ENCODE peak calls at places on chromosomes 12 and 14, in six cellular contexts. One of them, this sample, is unnamed.

GRCh38 chr14:91153360-91153759 is 39.5 kb downstream of the DGLUCY start:
- DNase-seq in fibroblast of pulmonary artery: no peak
- DNase-seq in RWPE1: no peak
- DNase-seq in coronary artery: no peak
- DNase-seq in D721Med: no peak
- DNase-seq in AG04450: no peak
- DNase-seq in this sample: no peak

GRCh38 chr12:31641509-31642090 is 17.9 kb upstream of the ETFBKMT start:
- DNase-seq in fibroblast of pulmonary artery: no peak
- DNase-seq in RWPE1: no peak
- DNase-seq in coronary artery: no peak
- DNase-seq in D721Med: no peak
- DNase-seq in AG04450: no peak
- DNase-seq in this sample: no peak

GRCh38 chr12:15350643-15351042 is 28.3 kb downstream of the PTPRO start:
- DNase-seq in fibroblast of pulmonary artery: no peak
- DNase-seq in RWPE1: no peak
- DNase-seq in coronary artery: no peak
- DNase-seq in D721Med: no peak
- DNase-seq in AG04450: no peak
- DNase-seq in this sample: peak

GRCh38 chr12:3161861-3162260 is 84.7 kb downstream of the TSPAN9 start:
- DNase-seq in fibroblast of pulmonary artery: no peak
- DNase-seq in RWPE1: no peak
- DNase-seq in coronary artery: no peak
- DNase-seq in D721Med: no peak
- DNase-seq in AG04450: no peak
- DNase-seq in this sample: no peak

GRCh38 chr12:24177889-24178288 is 228.4 kb upstream of the SOX5 start:
- DNase-seq in fibroblast of pulmonary artery: no peak
- DNase-seq in RWPE1: no peak
- DNase-seq in coronary artery: no peak
- DNase-seq in D721Med: no peak
- DNase-seq in AG04450: no peak
- DNase-seq in this sample: no peak

GRCh38 chr12:47805417-47805816 is 14.3 kb downstream of the HDAC7 start:
- DNase-seq in fibroblast of pulmonary artery: peak
- DNase-seq in RWPE1: no peak
- DNase-seq in coronary artery: no peak
- DNase-seq in D721Med: no peak
- DNase-seq in AG04450: no peak
- DNase-seq in this sample: peak

GRCh38 chr12:123113038-123113437 is 37.9 kb downstream of the PITPNM2 start:
- DNase-seq in fibroblast of pulmonary artery: no peak
- DNase-seq in RWPE1: no peak
- DNase-seq in coronary artery: no peak
- DNase-seq in D721Med: no peak
- DNase-seq in AG04450: no peak
- DNase-seq in this sample: no peak

GRCh38 chr14:100306506-100307214 is 416 bp upstream of the SLC25A29 start:
- DNase-seq in fibroblast of pulmonary artery: peak
- DNase-seq in RWPE1: peak
- DNase-seq in coronary artery: peak
- DNase-seq in D721Med: peak
- DNase-seq in AG04450: no peak
- DNase-seq in this sample: peak

GRCh38 chr12:130436741-130437501 is 99.2 kb downstream of the PIWIL1 start:
- DNase-seq in fibroblast of pulmonary artery: no peak
- DNase-seq in RWPE1: no peak
- DNase-seq in coronary artery: no peak
- DNase-seq in D721Med: no peak
- DNase-seq in AG04450: no peak
- DNase-seq in this sample: no peak

GRCh38 chr14:69580009-69580577 is 5.4 kb upstream of the CCDC177 start:
- DNase-seq in fibroblast of pulmonary artery: peak
- DNase-seq in RWPE1: peak
- DNase-seq in coronary artery: peak
- DNase-seq in D721Med: no peak
- DNase-seq in AG04450: peak
- DNase-seq in this sample: peak

GRCh38 chr14:74527736-74528280 is 34.2 kb downstream of the ISCA2 start:
- DNase-seq in fibroblast of pulmonary artery: no peak
- DNase-seq in RWPE1: no peak
- DNase-seq in coronary artery: no peak
- DNase-seq in D721Med: no peak
- DNase-seq in AG04450: no peak
- DNase-seq in this sample: no peak

GRCh38 chr14:98906123-98906995 is 365.6 kb downstream of the BCL11B start:
- DNase-seq in fibroblast of pulmonary artery: no peak
- DNase-seq in RWPE1: peak
- DNase-seq in coronary artery: no peak
- DNase-seq in D721Med: no peak
- DNase-seq in AG04450: no peak
- DNase-seq in this sample: peak

GRCh38 chr14:34120185-34120977 is 169.5 kb upstream of the EGLN3 start:
- DNase-seq in fibroblast of pulmonary artery: no peak
- DNase-seq in RWPE1: no peak
- DNase-seq in coronary artery: no peak
- DNase-seq in D721Med: no peak
- DNase-seq in AG04450: no peak
- DNase-seq in this sample: peak

GRCh38 chr12:38507839-38508238 is 191.3 kb downstream of the ALG10B start:
- DNase-seq in fibroblast of pulmonary artery: no peak
- DNase-seq in RWPE1: no peak
- DNase-seq in coronary artery: no peak
- DNase-seq in D721Med: no peak
- DNase-seq in AG04450: no peak
- DNase-seq in this sample: no peak

GRCh38 chr14:32939254-32940065 is 781 bp downstream of the NPAS3 start:
- DNase-seq in fibroblast of pulmonary artery: peak
- DNase-seq in RWPE1: no peak
- DNase-seq in coronary artery: no peak
- DNase-seq in D721Med: no peak
- DNase-seq in AG04450: no peak
- DNase-seq in this sample: peak

GRCh38 chr14:26170885-26171284 is 426.9 kb downstream of the NOVA1 start:
- DNase-seq in fibroblast of pulmonary artery: no peak
- DNase-seq in RWPE1: no peak
- DNase-seq in coronary artery: no peak
- DNase-seq in D721Med: no peak
- DNase-seq in AG04450: no peak
- DNase-seq in this sample: no peak

GRCh38 chr12:113798552-113798951 is 167.6 kb downstream of the RBM19 start:
- DNase-seq in fibroblast of pulmonary artery: no peak
- DNase-seq in RWPE1: no peak
- DNase-seq in coronary artery: no peak
- DNase-seq in D721Med: no peak
- DNase-seq in AG04450: no peak
- DNase-seq in this sample: no peak

GRCh38 chr14:24389266-24389855 is 9.4 kb upstream of the NYNRIN start:
- DNase-seq in fibroblast of pulmonary artery: peak
- DNase-seq in RWPE1: no peak
- DNase-seq in coronary artery: no peak
- DNase-seq in D721Med: no peak
- DNase-seq in AG04450: no peak
- DNase-seq in this sample: peak

GRCh38 chr14:24395609-24396580 is 2.9 kb upstream of the NYNRIN start:
- DNase-seq in fibroblast of pulmonary artery: peak
- DNase-seq in RWPE1: no peak
- DNase-seq in coronary artery: no peak
- DNase-seq in D721Med: no peak
- DNase-seq in AG04450: no peak
- DNase-seq in this sample: no peak

GRCh38 chr14:24390696-24391468 is 7.9 kb upstream of the NYNRIN start:
- DNase-seq in fibroblast of pulmonary artery: no peak
- DNase-seq in RWPE1: no peak
- DNase-seq in coronary artery: no peak
- DNase-seq in D721Med: no peak
- DNase-seq in AG04450: no peak
- DNase-seq in this sample: peak

GRCh38 chr14:24394275-24394674 is 4.5 kb upstream of the NYNRIN start:
- DNase-seq in fibroblast of pulmonary artery: no peak
- DNase-seq in RWPE1: no peak
- DNase-seq in coronary artery: no peak
- DNase-seq in D721Med: no peak
- DNase-seq in AG04450: no peak
- DNase-seq in this sample: no peak

GRCh38 chr14:24392327-24393098 is 6.3 kb upstream of the NYNRIN start:
- DNase-seq in fibroblast of pulmonary artery: peak
- DNase-seq in RWPE1: peak
- DNase-seq in coronary artery: no peak
- DNase-seq in D721Med: no peak
- DNase-seq in AG04450: no peak
- DNase-seq in this sample: peak
- TF ChIP-seq CTCF in fibroblast of pulmonary artery: peak
- TF ChIP-seq CTCF in RWPE1: no peak
- TF ChIP-seq CTCF in coronary artery: no peak
- TF ChIP-seq CTCF in D721Med: no peak
- TF ChIP-seq CTCF in AG04450: peak
- TF ChIP-seq CTCF in this sample: peak

DNA sequence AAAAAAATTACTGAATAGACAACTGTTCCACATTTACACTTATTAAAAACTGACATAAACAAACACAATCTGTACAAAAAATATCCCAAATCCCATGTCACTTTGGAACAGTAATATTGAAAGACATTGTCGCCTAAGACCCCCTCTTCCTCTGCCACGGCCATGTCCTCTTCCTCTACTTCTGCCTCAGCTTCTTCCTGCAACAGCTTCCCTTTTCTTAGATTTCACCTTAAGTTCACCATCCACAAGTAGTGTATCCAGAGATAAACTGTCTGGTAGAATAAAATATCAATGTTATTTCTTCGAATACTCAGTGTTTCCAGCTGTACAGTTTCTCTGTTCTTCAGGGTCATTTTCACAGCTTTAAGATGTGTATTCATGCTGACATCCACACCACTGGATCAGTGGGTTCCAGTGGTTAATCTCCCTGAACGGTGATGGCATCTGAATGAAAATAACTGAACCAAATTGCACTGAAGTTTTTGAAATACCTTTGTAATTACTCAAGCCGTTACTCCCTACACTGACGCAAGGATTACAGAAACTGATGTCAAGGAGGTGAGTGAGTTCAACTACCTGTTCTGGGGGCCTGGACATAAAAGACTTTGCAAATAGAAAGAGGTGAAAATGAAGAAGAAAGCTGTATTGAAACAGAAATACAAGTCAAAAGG is 208.5 kb downstream of the C12orf50 start:
- DNase-seq in fibroblast of pulmonary artery: peak
- DNase-seq in RWPE1: peak
- DNase-seq in coronary artery: no peak
- DNase-seq in D721Med: no peak
- DNase-seq in AG04450: peak
- DNase-seq in this sample: peak
- TF ChIP-seq CTCF in fibroblast of pulmonary artery: no peak
- TF ChIP-seq CTCF in RWPE1: no peak
- TF ChIP-seq CTCF in coronary artery: no peak
- TF ChIP-seq CTCF in D721Med: no peak
- TF ChIP-seq CTCF in AG04450: no peak
- TF ChIP-seq CTCF in this sample: no peak

DNA sequence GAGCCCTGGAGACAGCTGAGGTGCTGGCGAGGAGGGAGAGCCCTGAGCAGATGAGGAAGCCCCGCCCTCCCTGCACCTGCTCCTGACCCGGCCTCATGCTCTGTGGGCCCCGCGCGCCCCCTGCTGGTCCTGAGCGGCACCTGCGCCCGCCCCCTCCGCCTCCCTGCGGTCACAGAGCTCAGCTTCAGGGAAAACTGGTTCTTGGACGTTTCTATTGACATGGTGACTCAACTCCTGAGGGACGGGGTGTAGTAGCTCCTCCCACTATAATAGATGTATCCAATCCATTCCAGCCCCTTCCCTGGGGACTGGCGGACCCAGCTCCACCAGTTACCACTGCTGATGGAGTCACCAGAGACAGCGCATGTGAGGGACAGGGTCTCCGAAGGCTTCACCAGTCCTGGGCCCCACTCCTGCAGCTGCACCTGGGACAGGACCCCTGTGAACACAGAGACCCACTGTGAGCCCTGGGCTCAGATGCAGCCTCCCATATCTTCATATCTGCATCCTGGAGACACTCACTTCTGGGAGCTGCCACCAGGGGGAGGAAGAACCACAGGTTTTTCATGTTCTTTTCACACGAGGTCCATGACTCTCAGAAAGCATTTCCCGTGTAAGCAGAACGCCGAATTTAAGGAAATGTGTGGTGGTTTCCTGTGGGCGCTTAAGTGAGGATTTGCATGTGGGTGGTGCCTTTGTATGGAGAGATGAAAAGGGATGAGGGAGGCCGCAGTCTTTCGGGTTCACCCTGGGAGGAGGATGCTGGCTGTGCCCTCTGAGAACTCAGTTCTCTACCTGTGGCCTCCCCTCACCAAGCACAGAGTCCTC is 1346.5 kb downstream of the TMEM121 start:
- DNase-seq in fibroblast of pulmonary artery: no peak
- DNase-seq in RWPE1: peak
- DNase-seq in coronary artery: no peak
- DNase-seq in D721Med: no peak
- DNase-seq in AG04450: no peak
- DNase-seq in this sample: peak
- TF ChIP-seq CTCF in fibroblast of pulmonary artery: peak
- TF ChIP-seq CTCF in RWPE1: peak
- TF ChIP-seq CTCF in coronary artery: no peak
- TF ChIP-seq CTCF in D721Med: peak
- TF ChIP-seq CTCF in AG04450: peak
- TF ChIP-seq CTCF in this sample: peak

GRCh38 chr12:9064201-9064814 is 51.4 kb downstream of the A2M start:
- DNase-seq in fibroblast of pulmonary artery: peak
- DNase-seq in RWPE1: peak
- DNase-seq in coronary artery: peak
- DNase-seq in D721Med: no peak
- DNase-seq in AG04450: no peak
- DNase-seq in this sample: peak
- TF ChIP-seq CTCF in fibroblast of pulmonary artery: peak
- TF ChIP-seq CTCF in RWPE1: peak
- TF ChIP-seq CTCF in coronary artery: no peak
- TF ChIP-seq CTCF in D721Med: peak
- TF ChIP-seq CTCF in AG04450: no peak
- TF ChIP-seq CTCF in this sample: peak

GRCh38 chr12:93242154-93242958 is 135.4 kb upstream of the NUDT4 start:
- DNase-seq in fibroblast of pulmonary artery: no peak
- DNase-seq in RWPE1: no peak
- DNase-seq in coronary artery: no peak
- DNase-seq in D721Med: no peak
- DNase-seq in AG04450: no peak
- DNase-seq in this sample: no peak
- TF ChIP-seq CTCF in fibroblast of pulmonary artery: no peak
- TF ChIP-seq CTCF in RWPE1: no peak
- TF ChIP-seq CTCF in coronary artery: no peak
- TF ChIP-seq CTCF in D721Med: no peak
- TF ChIP-seq CTCF in AG04450: peak
- TF ChIP-seq CTCF in this sample: peak